ENCODE peak calls at places on chromosome 16, in five cellular contexts. E, X, J, M and G are unnamed samples.

GRCh38 chr16:46765050-46765449 is 16.9 kb upstream of the MYLK3 start:
- DNase-seq in M (no peak), X (no peak), E (no peak), J (no peak), G (no peak)

GRCh38 chr16:12130691-12131302 is 154.3 kb downstream of the SNX29 start:
- DNase-seq in J (no peak), E (no peak), M (no peak), X (no peak), G (no peak)

GRCh38 chr16:48102083-48103008 is 53.4 kb downstream of the ABCC12 start:
- DNase-seq in X (no peak), E (no peak), M (no peak), J (no peak), G (no peak)

GRCh38 chr16:87686697-87687570 is 78.9 kb downstream of the KLHDC4 start:
- DNase-seq in M (no peak), X (no peak), J (no peak), E (no peak), G (no peak)

GRCh38 chr16:86730086-86730485 is 151.7 kb downstream of the FOXL1 start:
- DNase-seq in E (no peak), X (no peak), J (no peak), M (no peak), G (no peak)

GRCh38 chr16:71421911-71422310 is 19.9 kb downstream of the TLE7 start:
- DNase-seq in J (peak), E (no peak), X (no peak), M (no peak), G (no peak)

GRCh38 chr16:53509906-53510703 is 7.1 kb upstream of the AKTIP start:
- DNase-seq in M (peak), J (peak), X (no peak), E (peak), G (peak)

GRCh38 chr16:11356573-11357331 is 11.5 kb downstream of the RMI2 start:
- DNase-seq in E (no peak), M (peak), J (peak), X (no peak), G (peak)

GRCh38 chr16:86569843-86570447 is 3.3 kb downstream of the FOXC2 start:
- DNase-seq in X (no peak), M (no peak), E (no peak), J (no peak), G (no peak)

GRCh38 chr16:78628526-78628925 is 529.1 kb downstream of the WWOX start:
- DNase-seq in E (no peak), M (no peak), J (no peak), X (no peak), G (no peak)